ENCODE peak calls at places on chromosomes 6 and 20, in seven cellular contexts. L is tibial artery; Y is HL-60; C is CD4-positive, alpha-beta T cell; A is OCI-LY7; F is GM13976; J is Calu3. T is an unnamed sample.
A peak's percentile ranks its signal among the peaks of the same experiment; 100 is the strongest.

GRCh38 chr6:137495652-137496391 is 1.6 kb upstream of the OLIG3 start:
- DNase-seq in L (no peak), Y (no peak), C (no peak), A (no peak), F (peak; percentile 34), J (no peak), T (no peak)

GRCh38 chr6:49915035-49915434 is 48.7 kb upstream of the CRISP1 start:
- DNase-seq in L (no peak), Y (no peak), C (no peak), A (no peak), F (no peak), J (no peak), T (no peak)

GRCh38 chr6:136526196-136526930 is 23.9 kb downstream of the MAP7 start:
- DNase-seq in L (peak; percentile 70), Y (no peak), C (no peak), A (no peak), F (peak; percentile 35), J (no peak), T (peak; percentile 31)

GRCh38 chr6:36577298-36577697 is 16.9 kb upstream of the SRSF3 start:
- DNase-seq in L (no peak), Y (no peak), C (no peak), A (no peak), F (no peak), J (peak; percentile 83), T (no peak)

GRCh38 chr6:117546674-117547073 is 55.6 kb downstream of the GOPC start:
- DNase-seq in L (no peak), Y (no peak), C (no peak), A (no peak), F (no peak), J (no peak), T (no peak)

GRCh38 chr6:55974688-55975087 is 99.3 kb upstream of the BMP5 start:
- DNase-seq in L (no peak), Y (no peak), C (no peak), A (no peak), F (no peak), J (no peak), T (no peak)

GRCh38 chr6:13076575-13076974 is 251.8 kb downstream of the TBC1D7 start:
- DNase-seq in L (no peak), Y (no peak), C (no peak), A (no peak), F (no peak), J (no peak), T (no peak)

GRCh38 chr20:34415079-34415478 is 52.0 kb downstream of the ITCH start:
- DNase-seq in L (no peak), Y (peak; percentile 38), C (no peak), A (peak; percentile 79), F (peak; percentile 28), J (peak; percentile 24), T (peak; percentile 35)

GRCh38 chr6:36837686-36838085 is 1.6 kb downstream of the CPNE5 start:
- DNase-seq in L (no peak), Y (no peak), C (no peak), A (no peak), F (no peak), J (no peak), T (no peak)

GRCh38 chr6:67131827-67132226 is 1424.8 kb upstream of the EYS start:
- DNase-seq in L (peak; percentile 68), Y (no peak), C (no peak), A (no peak), F (no peak), J (no peak), T (no peak)

GRCh38 chr6:103675807-103676406 is 1183.8 kb downstream of the HACE1 start:
- DNase-seq in L (no peak), Y (no peak), C (no peak), A (no peak), F (no peak), J (peak; percentile 4), T (no peak)

GRCh38 chr6:75205776-75206334 is at the start of gene COL12A1:
- DNase-seq in L (peak; percentile 96), Y (no peak), C (no peak), A (no peak), F (peak; percentile 29), J (peak; percentile 75), T (peak; percentile 22)
- TF ChIP-seq CTCF in L (no peak), Y (no peak), C (no peak), A (no peak), F (no peak), J (peak; percentile 4), T (no peak)

GRCh38 chr6:132512638-132513632 is at the start of gene STX7:
- DNase-seq in L (peak; percentile 93), Y (peak; percentile 52), C (peak; percentile 72), A (peak; percentile 94), F (peak; percentile 88), J (peak; percentile 92), T (peak; percentile 90)
- TF ChIP-seq CTCF in L (no peak), Y (no peak), C (no peak), A (no peak), F (peak; percentile 9), J (no peak), T (no peak)

GRCh38 chr6:131222773-131223172 is 87.5 kb downstream of the AKAP7 start:
- DNase-seq in L (no peak), Y (no peak), C (no peak), A (no peak), F (no peak), J (no peak), T (no peak)
- TF ChIP-seq CTCF in L (no peak), Y (no peak), C (peak; percentile 3), A (no peak), F (no peak), J (no peak), T (no peak)

GRCh38 chr20:57938158-57939108 is 228.6 kb upstream of the PMEPA1 start:
- DNase-seq in L (no peak), Y (no peak), C (no peak), A (no peak), F (no peak), J (no peak), T (no peak)
- TF ChIP-seq CTCF in L (no peak), Y (no peak), C (no peak), A (no peak), F (no peak), J (peak; percentile 49), T (no peak)

GRCh38 chr6:26312096-26312463 is 52.9 kb upstream of the BTN3A2 start:
- DNase-seq in L (no peak), Y (no peak), C (no peak), A (no peak), F (no peak), J (no peak), T (no peak)

GRCh38 chr6:26311385-26312095 is 53.5 kb upstream of the BTN3A2 start:
- DNase-seq in L (no peak), Y (no peak), C (peak; percentile 43), A (peak; percentile 78), F (no peak), J (peak; percentile 70), T (no peak)

GRCh38 chr6:26311012-26311384 is 54.0 kb upstream of the BTN3A2 start:
- DNase-seq in L (no peak), Y (no peak), C (peak; percentile 29), A (peak; percentile 49), F (no peak), J (peak; percentile 59), T (no peak)

GRCh38 chr6:26315274-26315673 is 49.7 kb upstream of the BTN3A2 start:
- DNase-seq in L (no peak), Y (no peak), C (no peak), A (no peak), F (no peak), J (no peak), T (no peak)

DNA sequence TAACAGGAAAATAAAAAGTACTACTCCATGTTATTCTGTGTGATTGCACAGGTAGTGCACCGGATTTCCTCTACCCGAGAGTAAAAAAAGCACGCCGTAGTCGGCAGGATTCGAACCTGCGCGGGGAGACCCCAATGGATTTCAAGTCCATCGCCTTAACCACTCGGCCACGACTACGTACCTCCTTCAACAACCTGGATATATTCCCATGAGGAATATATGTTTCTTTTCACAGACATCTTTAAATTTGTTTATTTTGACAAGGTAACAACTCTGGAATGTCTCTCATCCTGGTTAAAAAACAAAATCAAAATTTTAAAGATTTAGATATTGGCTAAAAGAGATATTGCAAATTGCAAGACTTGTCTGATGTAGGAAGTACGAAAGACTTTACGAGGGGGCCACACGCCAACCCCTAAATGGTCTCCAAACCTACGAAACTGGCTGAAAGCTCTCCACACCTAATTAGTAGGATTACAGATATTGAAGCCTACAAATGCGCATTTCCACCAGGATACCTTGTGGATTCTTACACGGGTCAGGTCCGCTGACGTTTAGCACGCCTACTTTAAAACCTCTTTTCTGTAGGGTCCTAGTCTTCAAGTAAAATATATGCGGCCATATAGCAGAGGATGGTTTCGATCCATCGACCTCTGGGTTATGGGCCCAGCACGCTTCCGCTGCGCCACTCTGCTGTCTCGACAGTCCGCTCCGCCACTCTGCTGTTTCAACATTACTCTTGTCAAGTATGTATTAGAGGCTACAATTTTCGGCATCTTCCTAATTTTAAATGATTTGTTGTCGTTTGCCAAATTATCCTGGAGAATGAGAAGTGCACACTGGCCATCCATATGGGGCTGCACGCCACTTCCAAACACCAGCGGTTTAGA is 52.3 kb upstream of the BTN3A2 start:
- DNase-seq in L (peak; percentile 84), Y (peak; percentile 94), C (peak; percentile 83), A (peak; percentile 80), F (no peak), J (peak; percentile 91), T (no peak)
- TF ChIP-seq CTCF in L (no peak), Y (no peak), C (no peak), A (no peak), F (no peak), J (no peak), T (no peak)

GRCh38 chr6:45378324-45378926 is 691 bp upstream of the SUPT3H start:
- DNase-seq in L (no peak), Y (no peak), C (no peak), A (no peak), F (peak; percentile 25), J (no peak), T (peak; percentile 16)
- TF ChIP-seq CTCF in L (no peak), Y (no peak), C (no peak), A (no peak), F (no peak), J (no peak), T (no peak)

GRCh38 chr20:49186535-49187329 is 1.4 kb downstream of the STAU1 start:
- DNase-seq in L (peak; percentile 72), Y (no peak), C (peak; percentile 61), A (peak; percentile 64), F (peak; percentile 70), J (peak; percentile 66), T (peak; percentile 63)
- TF ChIP-seq CTCF in L (no peak), Y (no peak), C (no peak), A (no peak), F (no peak), J (no peak), T (no peak)

DNA sequence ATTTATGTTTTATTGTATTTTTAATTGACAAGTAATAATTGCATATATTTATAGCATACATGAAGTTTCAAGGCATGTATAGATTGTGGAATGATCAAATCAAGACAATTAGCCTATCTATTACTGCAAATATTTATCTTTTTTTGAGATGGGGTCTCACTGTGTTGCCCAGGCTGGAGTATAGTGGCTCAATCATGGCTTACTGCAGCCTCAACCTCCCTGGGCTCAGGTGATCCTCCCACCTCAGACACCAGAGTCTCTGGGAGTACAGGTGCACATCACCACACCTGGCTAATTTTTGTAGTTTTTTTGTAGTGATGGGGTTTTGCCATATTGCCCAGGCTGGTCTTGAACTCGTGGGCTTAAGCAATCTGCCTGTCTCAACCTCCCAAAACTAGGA is 16.2 kb upstream of the FUCA2 start:
- DNase-seq in L (no peak), Y (no peak), C (no peak), A (no peak), F (no peak), J (no peak), T (no peak)
- TF ChIP-seq CTCF in L (no peak), Y (no peak), C (no peak), A (no peak), F (no peak), J (no peak), T (no peak)